ENCODE peak calls at places on chromosomes 5 and 9, in nine cellular contexts. K is AG04450, U is breast epithelium, C is Peyer's patch, N is kidney, E is right cardiac atrium, Z is HL-60, M is neuronal stem cell, W is HCT116. H is an unnamed sample.

GRCh38 chr5:56088967-56089829 is 94.4 kb upstream of the IL6ST start:
- DNase-seq in K (peak; percentile 21), U (no peak), C (no peak), N (no peak), E (no peak), Z (no peak), M (no peak), W (no peak), H (peak; percentile 56)

GRCh38 chr5:59732301-59732700 is 161.2 kb downstream of the PDE4D start:
- DNase-seq in K (no peak), U (no peak), C (no peak), N (no peak), E (no peak), Z (no peak), M (no peak), W (no peak), H (no peak)

GRCh38 chr9:128786681-128787582 is at the start of gene TBC1D13:
- DNase-seq in K (no peak), U (peak; percentile 90), C (peak; percentile 91), N (peak; percentile 97), E (peak; percentile 95), Z (peak; percentile 80), M (peak; percentile 78), W (peak; percentile 44), H (peak; percentile 60)

GRCh38 chr5:93578179-93578812 is 2.7 kb downstream of the NR2F1-AS1 start:
- DNase-seq in K (no peak), U (no peak), C (no peak), N (no peak), E (no peak), Z (no peak), M (no peak), W (no peak), H (no peak)

GRCh38 chr5:90741022-90741564 is 182.5 kb downstream of the ADGRV1 start:
- DNase-seq in K (no peak), U (no peak), C (no peak), N (no peak), E (no peak), Z (no peak), M (no peak), W (no peak), H (no peak)

GRCh38 chr9:15277400-15278137 is 29.4 kb downstream of the TTC39B start:
- DNase-seq in K (no peak), U (no peak), C (no peak), N (no peak), E (no peak), Z (no peak), M (no peak), W (peak; percentile 4), H (no peak)

GRCh38 chr5:51468196-51468595 is 84.9 kb downstream of the ISL1 start:
- DNase-seq in K (no peak), U (no peak), C (no peak), N (no peak), E (no peak), Z (no peak), M (no peak), W (no peak), H (no peak)

GRCh38 chr9:108041551-108041950 is 552.0 kb upstream of the KLF4 start:
- DNase-seq in K (no peak), U (no peak), C (no peak), N (no peak), E (no peak), Z (no peak), M (no peak), W (no peak), H (peak; percentile 73)

GRCh38 chr5:1510631-1511030 is 13.1 kb downstream of the LPCAT1 start:
- DNase-seq in K (no peak), U (peak; percentile 43), C (peak; percentile 15), N (peak; percentile 59), E (peak; percentile 44), Z (no peak), M (no peak), W (no peak), H (no peak)

GRCh38 chr5:179345429-179346321 is at the start of gene ADAMTS2:
- DNase-seq in K (no peak), U (no peak), C (no peak), N (peak; percentile 91), E (peak; percentile 91), Z (peak; percentile 6), M (peak; percentile 57), W (no peak), H (peak; percentile 40)

DNA sequence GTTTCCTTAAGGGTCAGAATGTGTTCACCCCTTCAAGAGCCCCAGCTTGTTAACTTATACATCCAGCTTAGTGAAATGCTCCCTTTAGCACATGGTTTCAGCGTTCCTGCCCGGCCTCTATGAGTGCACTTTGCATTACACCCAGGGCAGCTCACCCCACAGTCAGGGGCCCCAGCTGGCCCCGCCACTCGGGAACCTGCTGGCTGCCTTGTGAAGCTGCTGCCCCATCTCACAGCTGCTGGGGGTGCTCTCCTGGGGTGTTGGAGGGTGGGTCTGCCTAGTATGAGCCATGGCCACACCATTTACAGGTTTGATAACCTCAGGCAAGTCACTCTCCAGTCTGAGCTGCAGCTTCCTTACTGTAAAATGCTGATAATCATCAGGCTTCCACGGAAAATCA is 32.2 kb downstream of the HRH2 start:
- DNase-seq in K (no peak), U (no peak), C (no peak), N (peak; percentile 52), E (peak; percentile 18), Z (no peak), M (no peak), W (no peak), H (no peak)
- H3K27ac ChIP-seq in K (no peak overlapping the region), U (no peak overlapping the region), C (peak overlapping the region; percentile 9), N (no peak overlapping the region), E (no peak overlapping the region), Z (peak overlapping the region; percentile 74), M (no peak overlapping the region), W (no peak overlapping the region), H (no peak overlapping the region)

GRCh38 chr5:107253246-107253645 is 417.5 kb downstream of the EFNA5 start:
- DNase-seq in K (no peak), U (no peak), C (no peak), N (no peak), E (no peak), Z (no peak), M (no peak), W (no peak), H (no peak)
- H3K27ac ChIP-seq in K (no peak overlapping the region), U (peak overlapping the region; percentile 67), C (no peak overlapping the region), N (no peak overlapping the region), E (no peak overlapping the region), Z (no peak overlapping the region), M (no peak overlapping the region), W (no peak overlapping the region), H (no peak overlapping the region)

GRCh38 chr5:111734597-111734996 is 22.4 kb downstream of the NREP start:
- DNase-seq in K (no peak), U (no peak), C (no peak), N (no peak), E (no peak), Z (no peak), M (no peak), W (no peak), H (no peak)

GRCh38 chr5:111733571-111733970 is 23.4 kb downstream of the NREP start:
- DNase-seq in K (no peak), U (no peak), C (no peak), N (no peak), E (no peak), Z (no peak), M (no peak), W (no peak), H (no peak)

GRCh38 chr5:111734013-111734412 is 23.0 kb downstream of the NREP start:
- DNase-seq in K (no peak), U (no peak), C (no peak), N (no peak), E (no peak), Z (no peak), M (no peak), W (no peak), H (peak; percentile 53)

GRCh38 chr5:111737716-111738115 is 19.3 kb downstream of the NREP start:
- DNase-seq in K (no peak), U (no peak), C (no peak), N (no peak), E (no peak), Z (no peak), M (no peak), W (no peak), H (no peak)

GRCh38 chr5:111735829-111736228 is 21.2 kb downstream of the NREP start:
- DNase-seq in K (peak; percentile 92), U (no peak), C (no peak), N (no peak), E (peak; percentile 49), Z (no peak), M (no peak), W (no peak), H (peak; percentile 98)
- H3K27ac ChIP-seq in K (no peak overlapping the region), U (no peak overlapping the region), C (no peak overlapping the region), N (no peak overlapping the region), E (no peak overlapping the region), Z (no peak overlapping the region), M (no peak overlapping the region), W (no peak overlapping the region), H (peak overlapping the region; percentile 58)

GRCh38 chr9:35380619-35381018 is 109.3 kb upstream of the RUSC2 start:
- DNase-seq in K (no peak), U (no peak), C (no peak), N (no peak), E (no peak), Z (no peak), M (no peak), W (no peak), H (no peak)
- H3K27ac ChIP-seq in K (no peak overlapping the region), U (no peak overlapping the region), C (no peak overlapping the region), N (no peak overlapping the region), E (no peak overlapping the region), Z (no peak overlapping the region), M (no peak overlapping the region), W (no peak overlapping the region), H (no peak overlapping the region)

GRCh38 chr5:81898403-81898802 is 73.4 kb upstream of the ATG10 start:
- DNase-seq in K (no peak), U (no peak), C (no peak), N (no peak), E (no peak), Z (peak; percentile 49), M (no peak), W (no peak), H (no peak)

GRCh38 chr5:81893961-81894360 is 77.9 kb upstream of the ATG10 start:
- DNase-seq in K (no peak), U (no peak), C (no peak), N (no peak), E (no peak), Z (no peak), M (no peak), W (no peak), H (no peak)

GRCh38 chr5:81896764-81897163 is 75.1 kb upstream of the ATG10 start:
- DNase-seq in K (no peak), U (no peak), C (no peak), N (no peak), E (no peak), Z (no peak), M (no peak), W (no peak), H (no peak)

GRCh38 chr5:81899123-81899522 is 72.7 kb upstream of the ATG10 start:
- DNase-seq in K (no peak), U (no peak), C (no peak), N (no peak), E (no peak), Z (no peak), M (no peak), W (no peak), H (no peak)

GRCh38 chr5:81895312-81895711 is 76.5 kb upstream of the ATG10 start:
- DNase-seq in K (no peak), U (no peak), C (no peak), N (no peak), E (no peak), Z (no peak), M (no peak), W (no peak), H (no peak)
- H3K27ac ChIP-seq in K (no peak overlapping the region), U (no peak overlapping the region), C (no peak overlapping the region), N (no peak overlapping the region), E (no peak overlapping the region), Z (peak overlapping the region; percentile 89), M (no peak overlapping the region), W (no peak overlapping the region), H (no peak overlapping the region)

H was measured in brain microvascular endothelial cell.